ENCODE peak calls at places on chromosomes 4 and X, in six cellular contexts. M is left lung; Z is Jurkat, Clone E6-1; R is cardiac fibroblast; O is brain microvascular endothelial cell; P is CD4-positive, CD25-positive, alpha-beta regulatory T cell. U is an unnamed sample.

GRCh38 chr4:82898322-82899243 is 2.0 kb upstream of the THAP9 start:
- DNase-seq in M (no peak), Z (no peak), R (peak), O (peak), P (peak), U (peak)

GRCh38 chr4:142473960-142474338 is 372.2 kb downstream of the INPP4B start:
- DNase-seq in M (no peak), Z (no peak), R (no peak), O (no peak), P (no peak), U (no peak)

GRCh38 chr4:183600189-183600685 is 58.7 kb downstream of the RWDD4 start:
- DNase-seq in M (no peak), Z (peak), R (peak), O (peak), P (no peak), U (no peak)

GRCh38 chrX:30219372-30219771 is 4.0 kb downstream of the MAGEB2 start:
- DNase-seq in M (no peak), Z (no peak), R (no peak), O (no peak), P (no peak), U (no peak)

GRCh38 chr4:115119804-115120352 is 6.5 kb upstream of the NDST4 start:
- DNase-seq in M (no peak), Z (no peak), R (no peak), O (no peak), P (no peak), U (peak)

GRCh38 chrX:23373129-23373804 is 38.6 kb downstream of the PTCHD1 start:
- DNase-seq in M (no peak), Z (no peak), R (peak), O (peak), P (no peak), U (peak)

GRCh38 chr4:153393397-153393796 is 48.9 kb downstream of the MND1 start:
- DNase-seq in M (peak), Z (no peak), R (peak), O (peak), P (no peak), U (peak)

GRCh38 chr4:37595875-37596402 is 90.2 kb downstream of the RELL1 start:
- DNase-seq in M (no peak), Z (no peak), R (no peak), O (no peak), P (no peak), U (no peak)

GRCh38 chrX:45135616-45136015 is 65.1 kb downstream of the DIPK2B start:
- DNase-seq in M (no peak), Z (no peak), R (no peak), O (no peak), P (peak), U (no peak)

GRCh38 chr4:150033937-150034336 is 44.3 kb upstream of the DCLK2 start:
- DNase-seq in M (no peak), Z (no peak), R (peak), O (peak), P (no peak), U (peak)

GRCh38 chr4:48275247-48275646 is 5.6 kb upstream of the TEC start:
- DNase-seq in M (no peak), Z (no peak), R (peak), O (peak), P (no peak), U (peak)

GRCh38 chr4:188372051-188372450 is 232.8 kb downstream of the TRIML1 start:
- DNase-seq in M (no peak), Z (no peak), R (peak), O (no peak), P (no peak), U (peak)

GRCh38 chr4:145170209-145170608 is 10.2 kb downstream of the OTUD4 start:
- DNase-seq in M (no peak), Z (no peak), R (peak), O (no peak), P (no peak), U (no peak)

GRCh38 chr4:16952462-16952871 is 54.0 kb upstream of the LDB2 start:
- DNase-seq in M (no peak), Z (no peak), R (no peak), O (no peak), P (no peak), U (no peak)

GRCh38 chr4:107600456-107600855 is 119.6 kb downstream of the PAPSS1 start:
- DNase-seq in M (no peak), Z (no peak), R (peak), O (no peak), P (no peak), U (peak)

GRCh38 chr4:98524271-98524670 is 134.1 kb downstream of the TSPAN5 start:
- DNase-seq in M (no peak), Z (no peak), R (no peak), O (no peak), P (no peak), U (no peak)

GRCh38 chr4:106746451-106746850 is 289.7 kb downstream of the DKK2 start:
- DNase-seq in M (no peak), Z (no peak), R (no peak), O (peak), P (no peak), U (peak)

GRCh38 chr4:27068151-27068862 is 207.7 kb downstream of the STIM2 start:
- DNase-seq in M (peak), Z (no peak), R (no peak), O (no peak), P (no peak), U (no peak)

GRCh38 chr4:96093057-96093456 is 253.2 kb downstream of the PDHA2 start:
- DNase-seq in M (no peak), Z (no peak), R (no peak), O (no peak), P (no peak), U (no peak)

GRCh38 chrX:109886122-109886761 is 116.7 kb upstream of the TMEM164 start:
- DNase-seq in M (no peak), Z (peak), R (peak), O (peak), P (peak), U (peak)

GRCh38 chrX:132292753-132293152 is 73.5 kb upstream of the RAP2C start:
- DNase-seq in M (no peak), Z (peak), R (peak), O (peak), P (peak), U (peak)

GRCh38 chr4:7886250-7886973 is 53.2 kb downstream of the AFAP1 start:
- DNase-seq in M (no peak), Z (no peak), R (no peak), O (no peak), P (no peak), U (peak)

GRCh38 chr4:127239902-127240575 is 392.7 kb upstream of the INTU start:
- DNase-seq in M (no peak), Z (no peak), R (no peak), O (no peak), P (no peak), U (peak)

GRCh38 chr4:170400346-170400745 is 310.6 kb upstream of the AADAT start:
- DNase-seq in M (no peak), Z (no peak), R (no peak), O (no peak), P (no peak), U (peak)

GRCh38 chrX:107826286-107827136 is 845 bp downstream of the MID2 start:
- DNase-seq in M (no peak), Z (no peak), R (peak), O (peak), P (peak), U (peak)

GRCh38 chr4:98613453-98614075 is 44.8 kb downstream of the TSPAN5 start:
- DNase-seq in M (no peak), Z (no peak), R (no peak), O (no peak), P (no peak), U (peak)

GRCh38 chr4:112633477-112634235 is 3.1 kb downstream of the ZGRF1 start:
- DNase-seq in M (no peak), Z (peak), R (peak), O (no peak), P (peak), U (peak)

GRCh38 chr4:105520819-105521790 is 31.3 kb upstream of the ARHGEF38 start:
- DNase-seq in M (no peak), Z (peak), R (peak), O (peak), P (no peak), U (peak)

GRCh38 chr4:14831447-14831846 is 170.8 kb upstream of the CPEB2 start:
- DNase-seq in M (no peak), Z (no peak), R (no peak), O (no peak), P (no peak), U (no peak)

GRCh38 chr4:42371306-42372063 is 25.8 kb upstream of the SHISA3 start:
- DNase-seq in M (no peak), Z (peak), R (peak), O (peak), P (peak), U (peak)

GRCh38 chr4:41594439-41594838 is 56.5 kb downstream of the LIMCH1 start:
- DNase-seq in M (no peak), Z (no peak), R (peak), O (no peak), P (no peak), U (no peak)

DNA sequence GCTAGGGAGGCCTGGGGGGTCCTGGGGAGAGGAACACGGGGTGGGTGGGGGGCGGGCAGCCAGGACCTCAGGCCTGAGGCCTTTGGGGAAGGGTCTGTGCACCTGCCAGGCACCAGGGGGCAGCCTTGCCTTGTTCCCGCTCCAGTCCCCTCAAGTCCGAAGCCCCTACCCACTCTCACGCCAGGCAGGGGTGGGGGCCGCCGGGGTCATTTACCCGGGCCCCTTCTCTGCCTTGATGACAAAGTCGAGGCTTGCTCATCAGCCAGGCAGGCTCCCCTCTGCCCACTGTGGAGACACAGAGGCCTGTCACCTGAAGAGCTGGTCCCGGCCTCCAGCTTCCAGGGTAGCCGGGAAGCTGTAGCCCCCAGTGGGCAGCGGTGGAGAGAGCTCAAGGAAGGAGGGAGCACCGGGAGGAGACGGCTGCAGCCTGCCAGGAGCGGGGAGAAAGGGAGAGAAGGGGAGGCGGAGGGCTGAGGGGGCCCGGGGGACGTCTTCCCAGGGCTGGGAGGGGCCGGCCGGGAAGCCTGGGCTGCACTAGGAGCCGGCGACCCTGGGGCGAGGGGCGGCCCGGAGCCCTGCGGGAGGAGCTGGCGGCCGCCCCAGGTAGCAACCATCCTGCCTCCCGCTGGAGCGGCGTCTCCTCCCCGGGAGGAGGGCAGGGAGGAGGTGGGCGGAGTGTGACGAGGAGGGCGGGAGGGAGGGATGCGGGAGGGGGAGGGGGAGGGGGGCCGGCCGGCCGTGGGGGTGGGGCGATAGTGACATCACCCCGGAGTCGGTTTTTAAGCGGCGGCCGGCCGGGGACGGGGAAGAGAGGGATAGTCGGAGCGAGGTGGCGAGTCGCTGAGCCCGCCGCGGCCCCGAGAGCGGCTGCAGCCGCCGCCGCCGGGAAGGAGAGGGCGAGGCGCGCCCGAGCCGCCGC is at the start of gene SLC6A8:
- DNase-seq in M (peak), Z (no peak), R (peak), O (peak), P (peak), U (peak)
- H3K4me3 ChIP-seq in M (no peak), Z (peak), R (peak), O (peak), P (no peak), U (no peak)

DNA sequence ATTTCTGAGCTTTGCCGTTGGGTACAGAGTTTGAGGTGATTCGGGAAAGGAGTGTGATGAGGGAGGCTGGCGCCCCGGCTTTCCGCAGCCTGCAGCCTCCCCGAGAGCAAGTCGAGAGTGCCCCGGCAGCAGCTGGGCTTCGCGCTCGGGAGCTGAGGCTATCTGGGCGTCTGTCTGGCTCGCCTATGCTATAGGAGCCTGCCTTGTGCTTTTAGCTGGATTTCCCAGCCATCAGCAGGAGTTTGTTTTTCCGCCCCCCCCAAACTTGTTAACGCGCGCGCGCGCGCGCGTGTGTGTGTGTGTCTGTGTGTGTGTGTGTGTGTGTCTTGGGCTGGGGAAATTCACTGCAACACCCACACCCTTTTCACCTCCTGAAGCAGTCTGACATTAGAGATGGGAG is 765 bp upstream of the DGKK start:
- DNase-seq in M (no peak), Z (no peak), R (no peak), O (no peak), P (no peak), U (no peak)
- H3K4me3 ChIP-seq in M (no peak), Z (no peak), R (no peak), O (no peak), P (no peak), U (no peak)

GRCh38 chr4:75742451-75742850 is 18.1 kb downstream of the USO1 start:
- DNase-seq in M (no peak), Z (no peak), R (no peak), O (no peak), P (no peak), U (no peak)

GRCh38 chr4:75745721-75746199 is 21.4 kb downstream of the USO1 start:
- DNase-seq in M (no peak), Z (no peak), R (no peak), O (no peak), P (no peak), U (no peak)

GRCh38 chr4:75741027-75741426 is 16.6 kb downstream of the USO1 start:
- DNase-seq in M (no peak), Z (no peak), R (no peak), O (no peak), P (no peak), U (no peak)

GRCh38 chr4:75745192-75745591 is 20.8 kb downstream of the USO1 start:
- DNase-seq in M (no peak), Z (no peak), R (peak), O (peak), P (no peak), U (peak)
- H3K4me3 ChIP-seq in M (no peak), Z (no peak), R (no peak), O (no peak), P (no peak), U (no peak)

DNA sequence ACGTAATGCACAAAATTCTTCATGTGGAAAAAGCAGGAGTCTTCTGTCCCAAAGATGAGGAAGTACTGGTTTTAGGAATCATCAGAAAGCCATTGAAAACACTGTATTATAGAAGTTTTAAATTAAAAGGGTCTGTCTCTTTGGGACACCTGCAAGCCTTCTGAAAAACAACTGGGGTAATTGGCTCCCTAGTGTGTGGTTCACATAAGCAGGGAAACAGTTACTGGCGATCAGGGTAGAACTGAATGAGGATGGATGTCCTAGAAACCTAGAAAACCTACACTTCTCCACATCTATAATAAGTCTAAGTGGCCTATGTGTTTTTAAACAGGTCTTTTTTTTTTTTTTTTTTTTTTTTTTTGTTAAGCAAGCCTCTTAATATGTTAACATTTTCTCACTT is 945.5 kb upstream of the PCDH10 start:
- DNase-seq in M (no peak), Z (no peak), R (no peak), O (no peak), P (no peak), U (no peak)
- H3K4me3 ChIP-seq in M (no peak), Z (no peak), R (no peak), O (no peak), P (no peak), U (no peak)

GRCh38 chr4:21752616-21753015 is 196.0 kb downstream of the KCNIP4 start:
- DNase-seq in M (no peak), Z (no peak), R (no peak), O (no peak), P (no peak), U (no peak)

GRCh38 chr4:21753084-21753760 is 195.3 kb downstream of the KCNIP4 start:
- DNase-seq in M (no peak), Z (no peak), R (no peak), O (peak), P (no peak), U (no peak)

GRCh38 chr4:21757281-21757680 is 191.3 kb downstream of the KCNIP4 start:
- DNase-seq in M (no peak), Z (no peak), R (no peak), O (no peak), P (no peak), U (no peak)
- H3K4me3 ChIP-seq in M (no peak), Z (no peak), R (no peak), O (no peak), P (no peak), U (no peak)

GRCh38 chrX:9467751-9468150 is 2.9 kb downstream of the TBL1X start:
- DNase-seq in M (no peak), Z (no peak), R (no peak), O (no peak), P (no peak), U (no peak)

GRCh38 chrX:9476810-9477575 is 12.1 kb downstream of the TBL1X start:
- DNase-seq in M (no peak), Z (no peak), R (no peak), O (no peak), P (no peak), U (no peak)

GRCh38 chrX:9471571-9471985 is 6.7 kb downstream of the TBL1X start:
- DNase-seq in M (no peak), Z (no peak), R (no peak), O (no peak), P (no peak), U (no peak)

GRCh38 chrX:9475984-9476383 is 11.1 kb downstream of the TBL1X start:
- DNase-seq in M (no peak), Z (no peak), R (no peak), O (no peak), P (no peak), U (no peak)

DNA sequence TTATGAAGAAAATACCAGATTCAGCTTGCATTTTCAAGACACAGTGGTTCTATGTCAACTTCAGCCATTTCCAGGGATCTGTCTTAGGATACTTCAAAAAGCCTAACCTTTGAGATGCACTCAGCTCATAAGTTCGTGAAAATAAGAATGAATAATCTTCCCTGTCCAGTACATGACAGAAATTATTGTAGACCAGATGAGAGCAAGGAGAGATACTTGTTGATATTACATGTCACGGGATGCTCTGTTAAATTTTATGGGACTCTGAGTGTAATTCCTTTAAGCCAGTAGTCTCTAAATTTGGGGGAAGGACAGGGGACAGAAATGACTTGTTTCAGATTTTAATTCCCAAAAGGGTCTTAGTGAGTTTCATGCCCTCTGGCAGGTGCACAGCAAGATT is 8.8 kb downstream of the TBL1X start:
- DNase-seq in M (no peak), Z (no peak), R (no peak), O (no peak), P (no peak), U (no peak)
- H3K4me3 ChIP-seq in M (no peak), Z (no peak), R (no peak), O (no peak), P (no peak), U (no peak)

DNA sequence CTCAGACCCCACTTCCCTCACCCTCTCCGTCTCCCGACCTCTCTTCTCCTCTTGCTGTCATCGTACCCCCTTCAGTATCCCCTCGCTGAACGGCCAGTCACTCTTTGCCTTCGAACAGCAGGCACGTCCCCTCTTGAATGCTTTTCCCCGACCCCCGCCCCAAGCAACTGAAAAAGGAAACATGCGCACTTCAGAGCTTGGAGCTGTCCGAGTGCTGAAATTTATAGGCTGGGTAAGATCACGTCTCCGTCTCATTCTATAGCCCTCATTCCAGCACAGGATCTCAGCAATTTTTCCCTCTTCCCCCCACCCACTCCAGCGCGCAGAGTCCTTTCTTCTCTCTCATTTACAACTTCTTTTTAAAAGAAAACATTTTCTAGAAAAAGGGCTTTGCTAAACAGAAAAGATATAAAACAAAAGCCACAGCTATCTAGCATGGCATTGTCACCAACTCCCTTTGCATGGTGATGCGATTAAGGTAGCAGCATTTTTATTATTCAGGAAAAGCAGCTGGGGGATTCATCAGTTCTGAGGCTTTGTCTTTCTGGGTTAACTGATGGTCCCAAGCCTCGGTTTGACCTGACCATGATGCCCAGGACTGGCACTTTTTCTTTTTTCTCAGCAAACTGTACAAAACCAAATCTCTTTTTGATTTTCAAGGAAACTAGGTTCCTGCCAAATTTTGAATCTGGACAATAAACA is at the start of gene GLRA2:
- DNase-seq in M (no peak), Z (peak), R (peak), O (peak), P (no peak), U (peak)
- H3K4me3 ChIP-seq in M (no peak), Z (no peak), R (no peak), O (peak), P (no peak), U (no peak)

GRCh38 chrX:9952313-9952712 is 14.8 kb upstream of the CLDN34 start:
- DNase-seq in M (no peak), Z (no peak), R (no peak), O (no peak), P (no peak), U (no peak)
- H3K4me3 ChIP-seq in M (no peak), Z (no peak), R (no peak), O (no peak), P (no peak), U (no peak)

GRCh38 chrX:126552313-126553022 is at the start of gene DCAF12L1:
- DNase-seq in M (no peak), Z (no peak), R (no peak), O (no peak), P (no peak), U (no peak)
- H3K4me3 ChIP-seq in M (no peak), Z (no peak), R (no peak), O (no peak), P (no peak), U (no peak)